ENCODE peak calls at places on chromosomes 2 and 18, in nine cellular contexts. C is HCT116, M is uterus, V is transverse colon, B is tibial nerve, Q is body of pancreas, A is lower leg skin, X is IMR-90, I is thyroid gland. D is an unnamed sample.

GRCh38 chr2:96835830-96836229 is 8.0 kb downstream of the ANKRD23 start:
- DNase-seq in C (no peak), M (no peak), V (no peak), B (no peak), Q (no peak), A (no peak), X (no peak), I (no peak), D (no peak)

GRCh38 chr2:48482774-48483173 is 47.2 kb upstream of the STON1 start:
- DNase-seq in C (no peak), M (no peak), V (no peak), B (no peak), Q (no peak), A (no peak), X (no peak), I (no peak), D (no peak)

GRCh38 chr2:176685908-176686307 is 416.7 kb downstream of the MTX2 start:
- DNase-seq in C (no peak), M (no peak), V (no peak), B (no peak), Q (no peak), A (no peak), X (no peak), I (no peak), D (no peak)

GRCh38 chr2:210442457-210442856 is 34.1 kb downstream of the LANCL1 start:
- DNase-seq in C (no peak), M (no peak), V (no peak), B (no peak), Q (no peak), A (no peak), X (no peak), I (no peak), D (no peak)

GRCh38 chr2:1756456-1756855 is 12.1 kb upstream of the PXDN start:
- DNase-seq in C (no peak), M (no peak), V (no peak), B (no peak), Q (no peak), A (no peak), X (no peak), I (no peak), D (no peak)

GRCh38 chr2:67824196-67824595 is 238.6 kb downstream of the C1D start:
- DNase-seq in C (no peak), M (no peak), V (no peak), B (no peak), Q (no peak), A (no peak), X (peak), I (no peak), D (no peak)

GRCh38 chr2:56133931-56134629 is 49.7 kb upstream of the CCDC85A start:
- DNase-seq in C (no peak), M (no peak), V (no peak), B (no peak), Q (no peak), A (no peak), X (no peak), I (no peak), D (no peak)

GRCh38 chr2:37558622-37559021 is 112.8 kb downstream of the CDC42EP3 start:
- DNase-seq in C (no peak), M (no peak), V (peak), B (no peak), Q (no peak), A (no peak), X (no peak), I (no peak), D (no peak)

GRCh38 chr2:91477731-91478672 is 2786.5 kb downstream of the RPIA start:
- DNase-seq in C (no peak), M (no peak), V (no peak), B (no peak), Q (peak), A (no peak), X (no peak), I (no peak), D (peak)

GRCh38 chr2:5967506-5967905 is 275.3 kb downstream of the SOX11 start:
- DNase-seq in C (no peak), M (no peak), V (no peak), B (no peak), Q (no peak), A (no peak), X (no peak), I (no peak), D (no peak)

GRCh38 chr2:39492095-39492590 is 55.1 kb upstream of the MAP4K3 start:
- DNase-seq in C (no peak), M (no peak), V (no peak), B (no peak), Q (no peak), A (no peak), X (peak), I (no peak), D (no peak)

GRCh38 chr18:7158201-7158600 is 40.6 kb upstream of the LAMA1 start:
- DNase-seq in C (no peak), M (no peak), V (no peak), B (no peak), Q (no peak), A (no peak), X (peak), I (no peak), D (no peak)

GRCh38 chr2:20052229-20052871 is 922 bp upstream of the LAPTM4A start:
- DNase-seq in C (no peak), M (no peak), V (no peak), B (no peak), Q (no peak), A (no peak), X (peak), I (no peak), D (no peak)

GRCh38 chr18:21599585-21600525 is 649 bp downstream of the ESCO1 start:
- DNase-seq in C (no peak), M (no peak), V (peak), B (no peak), Q (peak), A (no peak), X (peak), I (peak), D (no peak)

GRCh38 chr2:47172156-47172921 is 17.2 kb upstream of the STPG4 start:
- DNase-seq in C (no peak), M (no peak), V (no peak), B (no peak), Q (no peak), A (no peak), X (no peak), I (no peak), D (no peak)
- H3K4me3 ChIP-seq in C (no peak), M (no peak), V (peak), B (peak), Q (no peak), A (no peak), X (peak), I (no peak), D (no peak)

GRCh38 chr2:223896751-223897320 is 48.3 kb downstream of the WDFY1 start:
- DNase-seq in C (no peak), M (no peak), V (no peak), B (no peak), Q (no peak), A (peak), X (peak), I (no peak), D (no peak)
- TF ChIP-seq POLR2A in C (no peak), M (no peak), V (no peak), B (no peak), Q (no peak), A (no peak), X (no peak), I (no peak), D (no peak)

DNA sequence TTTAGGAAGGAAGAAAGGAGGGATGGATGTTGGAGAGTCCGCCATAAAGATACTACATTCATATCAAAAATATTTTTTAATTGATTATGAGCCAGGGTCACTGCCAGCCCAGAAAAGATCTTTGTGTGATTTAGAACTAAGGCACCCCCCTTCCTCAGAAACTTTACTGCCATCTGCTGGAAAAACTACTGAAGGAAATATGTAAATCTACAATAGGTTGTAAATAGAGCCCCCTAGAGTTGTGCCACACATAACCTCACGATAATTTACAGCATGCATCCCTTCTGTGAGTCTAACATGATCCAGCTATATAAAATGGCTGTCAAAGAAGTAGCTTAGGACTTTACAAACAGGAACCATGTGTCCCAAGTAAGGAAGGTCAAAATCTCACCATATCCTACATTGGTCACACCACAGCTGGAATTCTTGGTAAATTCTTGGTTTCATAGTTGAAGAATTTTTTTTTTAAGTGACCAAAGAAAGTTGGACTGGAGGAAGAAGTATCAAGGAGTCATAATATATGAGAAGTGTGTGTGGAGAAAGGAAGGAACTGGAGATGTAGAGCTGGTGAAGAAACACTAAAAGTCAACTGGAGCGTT is 152.5 kb downstream of the CYP26B1 start:
- DNase-seq in C (peak), M (no peak), V (no peak), B (no peak), Q (no peak), A (no peak), X (peak), I (no peak), D (no peak)
- TF ChIP-seq CTCF in C (peak), M (peak), V (no peak), B (no peak), Q (no peak), A (no peak), X (peak), I (no peak), D (peak)

GRCh38 chr2:233773854-233774253 is 4.3 kb upstream of the MROH2A start:
- DNase-seq in C (no peak), M (no peak), V (no peak), B (no peak), Q (no peak), A (no peak), X (no peak), I (no peak), D (no peak)
- H3K4me3 ChIP-seq in C (no peak), M (no peak), V (no peak), B (no peak), Q (no peak), A (no peak), X (no peak), I (no peak), D (no peak)

DNA sequence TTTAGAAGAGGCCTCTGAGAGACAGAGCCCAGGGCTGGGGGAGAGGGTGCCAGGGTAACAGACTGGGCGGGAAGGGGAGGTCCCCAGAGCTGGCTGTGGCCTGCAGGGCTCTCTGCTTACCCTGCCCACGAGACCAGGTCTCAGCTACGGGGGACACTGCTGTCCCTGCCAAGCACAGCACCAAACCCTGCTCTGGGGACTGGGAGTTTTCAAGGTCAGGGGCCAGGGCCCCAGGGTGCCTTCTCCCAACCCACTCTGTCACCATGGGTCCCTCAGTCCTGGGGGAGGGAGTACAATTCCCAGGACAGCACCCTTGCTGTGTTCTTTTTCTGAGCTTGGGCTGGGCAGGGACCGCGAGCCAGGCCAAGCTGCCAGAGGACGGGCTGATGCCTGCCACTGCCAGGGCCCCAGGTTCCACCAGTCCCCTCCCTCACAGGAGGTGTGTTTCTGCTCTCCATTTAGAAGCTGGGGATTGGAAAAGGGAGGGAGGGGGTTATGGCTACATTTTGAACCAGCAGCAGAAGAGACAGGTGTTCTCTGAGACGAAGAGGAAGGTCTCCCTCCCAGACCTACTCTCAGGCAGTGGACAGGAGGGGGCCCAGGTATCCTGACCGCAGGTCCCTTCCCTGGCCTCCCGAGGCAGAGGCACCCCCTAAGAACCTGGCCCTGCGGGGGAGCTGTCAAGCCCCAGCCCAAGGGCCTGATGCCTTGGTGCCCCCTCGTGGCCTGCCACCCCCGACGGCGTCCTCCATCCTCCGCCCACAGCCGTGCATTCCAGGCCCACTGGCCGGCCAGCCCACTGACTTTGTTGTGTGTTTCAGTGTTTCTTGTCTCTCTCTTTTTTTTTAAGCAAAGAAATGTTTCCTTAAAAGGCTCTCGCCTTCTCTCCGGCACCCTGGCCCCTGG is 80.4 kb downstream of the TNS1 start:
- DNase-seq in C (no peak), M (peak), V (no peak), B (no peak), Q (peak), A (no peak), X (peak), I (peak), D (peak)
- TF ChIP-seq POLR2A in C (no peak), M (peak), V (peak), B (no peak), Q (no peak), A (no peak), X (no peak), I (no peak), D (no peak)

GRCh38 chr2:223856584-223856983 is 19.2 kb upstream of the AP1S3 start:
- DNase-seq in C (no peak), M (no peak), V (no peak), B (no peak), Q (peak), A (no peak), X (no peak), I (no peak), D (no peak)

GRCh38 chr2:223865907-223866508 is 28.6 kb upstream of the AP1S3 start:
- DNase-seq in C (no peak), M (no peak), V (no peak), B (no peak), Q (no peak), A (no peak), X (no peak), I (no peak), D (no peak)

GRCh38 chr2:223865124-223865523 is 27.7 kb upstream of the AP1S3 start:
- DNase-seq in C (no peak), M (no peak), V (no peak), B (no peak), Q (no peak), A (no peak), X (no peak), I (no peak), D (no peak)

GRCh38 chr2:223859070-223859469 is 21.7 kb upstream of the AP1S3 start:
- DNase-seq in C (no peak), M (no peak), V (no peak), B (no peak), Q (no peak), A (no peak), X (no peak), I (no peak), D (no peak)

GRCh38 chr2:223860809-223861738 is 23.7 kb upstream of the AP1S3 start:
- DNase-seq in C (peak), M (no peak), V (peak), B (no peak), Q (peak), A (no peak), X (peak), I (no peak), D (no peak)
- TF ChIP-seq CTCF in C (peak), M (no peak), V (no peak), B (no peak), Q (no peak), A (no peak), X (no peak), I (no peak), D (no peak)